ENCODE peak calls at places on chromosomes 11 and 22, in five cellular contexts. R is fibroblast of lung, V is neuronal stem cell, B is neural progenitor cell, T is endothelial cell of umbilical vein. F is an unnamed sample.
A peak's percentile ranks its signal among the peaks of the same experiment; 100 is the strongest.

GRCh38 chr11:65781152-65781961 is 581 bp upstream of the AP5B1 start:
- DNase-seq in V (peak; percentile 63), B (peak; percentile 84), T (peak; percentile 35), R (no peak), F (peak; percentile 48)

GRCh38 chr11:19080579-19080993 is 20.1 kb upstream of the MRGPRX2 start:
- DNase-seq in R (peak; percentile 94), V (no peak), T (peak; percentile 93), B (no peak), F (peak; percentile 76)

GRCh38 chr11:11370263-11371060 is 17.4 kb upstream of the CSNK2A3 start:
- DNase-seq in V (no peak), T (no peak), R (peak; percentile 10), B (no peak), F (peak; percentile 20)

GRCh38 chr11:79570104-79570503 is 129.3 kb upstream of the TENM4 start:
- DNase-seq in T (no peak), V (no peak), R (no peak), B (no peak), F (no peak)

GRCh38 chr22:30273196-30273595 is 6.5 kb upstream of the OSM start:
- DNase-seq in B (no peak), R (no peak), V (no peak), T (no peak), F (no peak)

GRCh38 chr11:125517116-125517804 is 21.2 kb upstream of the FEZ1 start:
- DNase-seq in R (peak; percentile 93), B (peak; percentile 97), V (peak; percentile 94), T (peak; percentile 45), F (peak; percentile 49)

GRCh38 chr11:113431746-113432145 is 43.5 kb downstream of the DRD2 start:
- DNase-seq in V (no peak), R (no peak), B (no peak), T (no peak), F (no peak)

GRCh38 chr11:9280655-9281301 is 15.6 kb upstream of the DENND5A start:
- DNase-seq in B (no peak), V (no peak), R (peak; percentile 82), T (peak; percentile 41), F (no peak)

GRCh38 chr11:110565344-110565684 is 135.6 kb downstream of the FDX1 start:
- DNase-seq in T (no peak), B (peak; percentile 40), V (no peak), R (peak; percentile 59), F (peak; percentile 42)

GRCh38 chr22:40499187-40499753 is 128.9 kb downstream of the SGSM3 start:
- DNase-seq in R (peak; percentile 99), B (no peak), T (peak; percentile 89), V (no peak), F (peak; percentile 95)

GRCh38 chr11:60860943-60861342 is 5.2 kb upstream of the PTGDR2 start:
- DNase-seq in T (no peak), B (no peak), V (no peak), R (no peak), F (no peak)

GRCh38 chr22:27641049-27641790 is 160.3 kb downstream of the MN1 start:
- DNase-seq in T (no peak), V (no peak), R (peak; percentile 33), B (no peak), F (no peak)

GRCh38 chr11:116930177-116930576 is 92.8 kb upstream of the APOA1 start:
- DNase-seq in T (peak; percentile 12), V (no peak), B (no peak), R (peak; percentile 48), F (peak; percentile 22)

GRCh38 chr11:116928845-116929244 is 91.4 kb upstream of the APOA1 start:
- DNase-seq in V (no peak), R (no peak), B (no peak), T (no peak), F (no peak)

GRCh38 chr11:116930586-116930985 is 93.2 kb upstream of the APOA1 start:
- DNase-seq in V (no peak), B (no peak), T (no peak), R (no peak), F (no peak)

GRCh38 chr11:116928102-116928777 is 90.8 kb upstream of the APOA1 start:
- DNase-seq in R (no peak), V (no peak), B (no peak), T (no peak), F (no peak)

DNA sequence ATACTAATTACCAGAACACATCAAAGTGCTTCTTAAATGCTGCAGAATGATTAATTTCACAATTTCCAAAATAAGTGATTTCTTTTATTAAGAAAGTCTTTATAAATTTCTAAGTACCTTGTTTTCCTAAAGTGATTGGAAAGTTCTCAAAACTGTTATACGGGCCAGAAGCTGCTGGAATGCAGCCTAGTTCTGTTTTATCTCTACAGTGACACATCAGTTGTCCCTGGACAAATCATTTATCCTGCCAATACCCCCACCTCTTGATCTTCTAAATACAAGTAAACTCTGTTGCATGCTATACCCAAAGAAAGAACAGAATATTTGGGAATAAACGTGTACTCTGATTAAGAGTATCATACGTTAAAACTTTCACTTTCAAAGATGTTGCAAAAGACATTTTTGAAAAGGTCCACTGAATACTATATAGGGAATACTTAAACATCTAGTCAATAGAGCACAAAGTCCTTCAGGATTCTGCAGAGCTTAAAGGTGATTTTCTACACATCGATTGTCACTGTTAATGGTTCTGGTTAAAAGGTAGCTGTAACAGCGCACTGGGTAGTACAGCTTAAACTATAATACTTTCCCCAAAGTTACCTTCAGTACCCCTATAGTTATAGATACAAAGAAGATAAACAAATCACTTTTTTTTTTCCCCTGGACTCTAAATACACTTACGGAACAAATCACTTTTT is 92.1 kb upstream of the APOA1 start:
- DNase-seq in B (no peak), R (peak; percentile 46), V (no peak), T (peak; percentile 19), F (peak; percentile 53)
- H3K9ac ChIP-seq in B (no peak overlapping the region), R (no peak overlapping the region), V (no peak overlapping the region), T (no peak overlapping the region), F (peak overlapping the region; percentile 20)

DNA sequence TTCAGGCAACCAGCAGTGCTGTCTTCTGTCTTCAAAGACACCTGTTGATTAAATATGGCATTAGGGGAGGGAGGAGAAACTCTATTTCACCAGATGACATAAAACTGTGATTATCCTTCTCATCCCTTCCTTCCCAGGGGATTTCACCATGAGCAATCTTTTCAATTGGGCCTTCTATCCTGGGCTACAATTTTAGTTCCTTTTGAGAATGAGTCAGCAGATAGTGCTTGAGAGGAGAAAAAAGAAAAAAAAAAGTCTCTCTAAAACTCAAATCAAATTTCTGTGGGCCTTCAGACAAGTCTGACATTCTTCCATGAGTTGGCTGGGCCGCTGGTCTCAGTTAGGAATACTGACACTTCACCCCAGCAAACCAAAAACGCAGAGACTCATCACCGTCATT is 7.2 kb downstream of the FLI1 start:
- DNase-seq in R (peak; percentile 58), T (peak; percentile 36), V (no peak), B (no peak), F (peak; percentile 76)
- H3K27ac ChIP-seq in R (no peak overlapping the region), T (peak overlapping the region; percentile 9), V (no peak overlapping the region), B (no peak overlapping the region), F (peak overlapping the region; percentile 43)

GRCh38 chr22:49957826-49958461 is 2.6 kb upstream of the PIM3 start:
- DNase-seq in V (no peak), R (no peak), T (no peak), B (no peak), F (no peak)
- H3K4me1 ChIP-seq in V (peaks cover 15% of the 10 kb centered on the region), R (peaks cover 10% of the 10 kb centered on the region), T (peaks cover 12% of the 10 kb centered on the region), B (peaks cover 5% of the 10 kb centered on the region), F (peaks cover 5% of the 10 kb centered on the region)

GRCh38 chr22:50537765-50538164 is 7.9 kb upstream of the KLHDC7B start:
- DNase-seq in T (no peak), B (no peak), V (no peak), R (no peak), F (no peak)
- H3K9ac ChIP-seq in T (no peak overlapping the region), B (no peak overlapping the region), V (no peak overlapping the region), R (no peak overlapping the region), F (peak overlapping the region; percentile 90)

GRCh38 chr11:26677566-26677965 is 44.3 kb downstream of the SLC5A12 start:
- DNase-seq in T (no peak), B (no peak), V (no peak), R (peak; percentile 14), F (no peak)
- H3K27ac ChIP-seq in T (no peak overlapping the region), B (no peak overlapping the region), V (no peak overlapping the region), R (no peak overlapping the region), F (no peak overlapping the region)

F was measured in GM23248.